ENCODE peak calls at places on chromosomes 12 and 14, in five cellular contexts. One of them, this sample, is unnamed.

GRCh38 chr14:22994762-22995275 is 12.5 kb upstream of the AJUBA start:
- DNase-seq in spleen: no peak
- DNase-seq in PC-3: peak; percentile 52
- DNase-seq in HCT116: no peak
- DNase-seq in psoas muscle: no peak
- DNase-seq in this sample: no peak

GRCh38 chr14:22600027-22600426 is 1.9 kb downstream of the ABHD4 start:
- DNase-seq in spleen: no peak
- DNase-seq in PC-3: no peak
- DNase-seq in HCT116: no peak
- DNase-seq in psoas muscle: no peak
- DNase-seq in this sample: no peak

GRCh38 chr14:88209273-88209672 is 113.8 kb downstream of the KCNK10 start:
- DNase-seq in spleen: no peak
- DNase-seq in PC-3: no peak
- DNase-seq in HCT116: no peak
- DNase-seq in psoas muscle: no peak
- DNase-seq in this sample: no peak

GRCh38 chr14:101188571-101188915 is 285.0 kb upstream of the RTL1 start:
- DNase-seq in spleen: peak; percentile 19
- DNase-seq in PC-3: no peak
- DNase-seq in HCT116: no peak
- DNase-seq in psoas muscle: no peak
- DNase-seq in this sample: no peak

GRCh38 chr14:28677381-28677780 is 89.2 kb upstream of the FOXG1 start:
- DNase-seq in spleen: no peak
- DNase-seq in PC-3: peak; percentile 42
- DNase-seq in HCT116: no peak
- DNase-seq in psoas muscle: no peak
- DNase-seq in this sample: no peak

GRCh38 chr12:62351326-62351725 is 91.1 kb downstream of the USP15 start:
- DNase-seq in spleen: no peak
- DNase-seq in PC-3: no peak
- DNase-seq in HCT116: no peak
- DNase-seq in psoas muscle: no peak
- DNase-seq in this sample: no peak

GRCh38 chr14:99348816-99349609 is 77.0 kb upstream of the BCL11B start:
- DNase-seq in spleen: no peak
- DNase-seq in PC-3: no peak
- DNase-seq in HCT116: no peak
- DNase-seq in psoas muscle: no peak
- DNase-seq in this sample: no peak

GRCh38 chr12:66365718-66366485 is 63.6 kb downstream of the HELB start:
- DNase-seq in spleen: no peak
- DNase-seq in PC-3: no peak
- DNase-seq in HCT116: no peak
- DNase-seq in psoas muscle: no peak
- DNase-seq in this sample: no peak

GRCh38 chr14:70873627-70874026 is 33.6 kb upstream of the PCNX1 start:
- DNase-seq in spleen: no peak
- DNase-seq in PC-3: no peak
- DNase-seq in HCT116: no peak
- DNase-seq in psoas muscle: no peak
- DNase-seq in this sample: no peak

GRCh38 chr12:124346425-124347168 is 51.7 kb downstream of the RFLNA start:
- DNase-seq in spleen: no peak
- DNase-seq in PC-3: no peak
- DNase-seq in HCT116: no peak
- DNase-seq in psoas muscle: no peak
- DNase-seq in this sample: no peak

GRCh38 chr12:115004469-115005146 is 320.6 kb upstream of the TBX3 start:
- DNase-seq in spleen: no peak
- DNase-seq in PC-3: peak; percentile 97
- DNase-seq in HCT116: no peak
- DNase-seq in psoas muscle: no peak
- DNase-seq in this sample: no peak

GRCh38 chr12:79618848-79619404 is 71.8 kb downstream of the PAWR start:
- DNase-seq in spleen: no peak
- DNase-seq in PC-3: peak; percentile 58
- DNase-seq in HCT116: no peak
- DNase-seq in psoas muscle: no peak
- DNase-seq in this sample: peak; percentile 73

GRCh38 chr12:79444089-79444488 is 246.7 kb downstream of the PAWR start:
- DNase-seq in spleen: no peak
- DNase-seq in PC-3: peak; percentile 48
- DNase-seq in HCT116: no peak
- DNase-seq in psoas muscle: no peak
- DNase-seq in this sample: peak; percentile 13

GRCh38 chr12:97276198-97276580 is 186.4 kb upstream of the RMST start:
- DNase-seq in spleen: no peak
- DNase-seq in PC-3: no peak
- DNase-seq in HCT116: no peak
- DNase-seq in psoas muscle: no peak
- DNase-seq in this sample: no peak

GRCh38 chr12:68250454-68250853 is 3.0 kb downstream of the IL22 start:
- DNase-seq in spleen: no peak
- DNase-seq in PC-3: peak; percentile 54
- DNase-seq in HCT116: no peak
- DNase-seq in psoas muscle: no peak
- DNase-seq in this sample: no peak

GRCh38 chr12:107225626-107226025 is 132.3 kb upstream of the CRY1 start:
- DNase-seq in spleen: no peak
- DNase-seq in PC-3: peak; percentile 25
- DNase-seq in HCT116: no peak
- DNase-seq in psoas muscle: no peak
- DNase-seq in this sample: peak; percentile 10

GRCh38 chr12:57939291-57939690 is 2.1 kb upstream of the ATP23 start:
- DNase-seq in spleen: no peak
- DNase-seq in PC-3: no peak
- DNase-seq in HCT116: no peak
- DNase-seq in psoas muscle: no peak
- DNase-seq in this sample: no peak

GRCh38 chr12:4009979-4010704 is 136.9 kb upstream of the PARP11 start:
- DNase-seq in spleen: no peak
- DNase-seq in PC-3: no peak
- DNase-seq in HCT116: no peak
- DNase-seq in psoas muscle: no peak
- DNase-seq in this sample: no peak

GRCh38 chr12:108734200-108734906 is 3.0 kb upstream of the CORO1C start:
- DNase-seq in spleen: no peak
- DNase-seq in PC-3: peak; percentile 99
- DNase-seq in HCT116: peak; percentile 86
- DNase-seq in psoas muscle: no peak
- DNase-seq in this sample: peak; percentile 75

GRCh38 chr12:111788178-111788654 is 21.5 kb downstream of the ALDH2 start:
- DNase-seq in spleen: no peak
- DNase-seq in PC-3: peak; percentile 42
- DNase-seq in HCT116: no peak
- DNase-seq in psoas muscle: peak; percentile 82
- DNase-seq in this sample: peak; percentile 19

GRCh38 chr12:93094988-93095737 is 166.1 kb upstream of the EEA1 start:
- DNase-seq in spleen: no peak
- DNase-seq in PC-3: no peak
- DNase-seq in HCT116: no peak
- DNase-seq in psoas muscle: no peak
- DNase-seq in this sample: no peak

GRCh38 chr12:26156996-26157395 is 32.2 kb upstream of the BHLHE41 start:
- DNase-seq in spleen: no peak
- DNase-seq in PC-3: no peak
- DNase-seq in HCT116: no peak
- DNase-seq in psoas muscle: no peak
- DNase-seq in this sample: no peak

GRCh38 chr12:74725154-74725553 is 187.5 kb downstream of the ATXN7L3B start:
- DNase-seq in spleen: no peak
- DNase-seq in PC-3: peak; percentile 28
- DNase-seq in HCT116: no peak
- DNase-seq in psoas muscle: no peak
- DNase-seq in this sample: no peak

GRCh38 chr12:113086249-113087164 is 30.0 kb downstream of the DTX1 start:
- DNase-seq in spleen: peak; percentile 88
- DNase-seq in PC-3: no peak
- DNase-seq in HCT116: no peak
- DNase-seq in psoas muscle: no peak
- DNase-seq in this sample: no peak

GRCh38 chr14:99685061-99685995 is 1.2 kb downstream of the CYP46A1 start:
- DNase-seq in spleen: no peak
- DNase-seq in PC-3: no peak
- DNase-seq in HCT116: no peak
- DNase-seq in psoas muscle: no peak
- DNase-seq in this sample: no peak

GRCh38 chr12:68140576-68140975 is 19.0 kb downstream of the IFNG start:
- DNase-seq in spleen: no peak
- DNase-seq in PC-3: no peak
- DNase-seq in HCT116: no peak
- DNase-seq in psoas muscle: no peak
- DNase-seq in this sample: no peak

GRCh38 chr12:41365653-41366131 is 177.6 kb downstream of the PDZRN4 start:
- DNase-seq in spleen: no peak
- DNase-seq in PC-3: no peak
- DNase-seq in HCT116: no peak
- DNase-seq in psoas muscle: no peak
- DNase-seq in this sample: no peak

GRCh38 chr14:42299692-42300091 is 693.0 kb downstream of the LRFN5 start:
- DNase-seq in spleen: no peak
- DNase-seq in PC-3: no peak
- DNase-seq in HCT116: no peak
- DNase-seq in psoas muscle: no peak
- DNase-seq in this sample: no peak

GRCh38 chr14:56555921-56556570 is 23.6 kb upstream of the TMEM260 start:
- DNase-seq in spleen: no peak
- DNase-seq in PC-3: peak; percentile 86
- DNase-seq in HCT116: peak; percentile 60
- DNase-seq in psoas muscle: no peak
- DNase-seq in this sample: peak; percentile 52

GRCh38 chr14:45968037-45968436 is 683.5 kb downstream of the RPL10L start:
- DNase-seq in spleen: no peak
- DNase-seq in PC-3: no peak
- DNase-seq in HCT116: no peak
- DNase-seq in psoas muscle: no peak
- DNase-seq in this sample: no peak

DNA sequence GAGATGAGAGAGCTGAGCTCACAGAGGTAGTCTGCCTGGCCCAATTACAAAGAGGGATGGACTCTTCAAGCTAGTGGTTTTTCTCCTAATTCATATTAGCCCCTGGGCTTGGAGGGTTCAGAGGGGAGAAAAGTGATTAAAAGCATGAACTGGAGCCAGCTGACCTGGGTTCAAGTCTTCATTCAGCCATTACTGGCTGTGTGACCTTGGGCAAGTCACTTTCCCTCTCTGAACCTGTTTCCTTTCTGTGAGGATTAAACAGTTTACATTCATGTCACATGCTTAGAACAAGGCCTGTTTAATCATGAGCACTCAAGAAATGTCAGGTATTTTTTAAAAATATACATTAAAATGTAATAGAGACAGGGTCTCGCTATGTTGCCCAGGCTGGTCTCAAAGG is 7.2 kb upstream of the POP5 start:
- DNase-seq in spleen: no peak
- DNase-seq in PC-3: no peak
- DNase-seq in HCT116: no peak
- DNase-seq in psoas muscle: no peak
- DNase-seq in this sample: no peak
- H3K27ac ChIP-seq in spleen: no peak overlapping the region
- H3K27ac ChIP-seq in PC-3: no peak overlapping the region
- H3K27ac ChIP-seq in HCT116: no peak overlapping the region
- H3K27ac ChIP-seq in psoas muscle: peak overlapping the region; percentile 68
- H3K27ac ChIP-seq in this sample: no peak overlapping the region

GRCh38 chr12:51424662-51425539 is at the start of gene SLC4A8:
- DNase-seq in spleen: peak; percentile 95
- DNase-seq in PC-3: peak; percentile 84
- DNase-seq in HCT116: peak; percentile 57
- DNase-seq in psoas muscle: peak; percentile 88
- DNase-seq in this sample: peak; percentile 90
- H3K27ac ChIP-seq in spleen: no peak within 1 kb of the TSS
- H3K27ac ChIP-seq in PC-3: no peak within 1 kb of the TSS
- H3K27ac ChIP-seq in HCT116: no peak within 1 kb of the TSS
- H3K27ac ChIP-seq in psoas muscle: no peak within 1 kb of the TSS
- H3K27ac ChIP-seq in this sample: no peak within 1 kb of the TSS

DNA sequence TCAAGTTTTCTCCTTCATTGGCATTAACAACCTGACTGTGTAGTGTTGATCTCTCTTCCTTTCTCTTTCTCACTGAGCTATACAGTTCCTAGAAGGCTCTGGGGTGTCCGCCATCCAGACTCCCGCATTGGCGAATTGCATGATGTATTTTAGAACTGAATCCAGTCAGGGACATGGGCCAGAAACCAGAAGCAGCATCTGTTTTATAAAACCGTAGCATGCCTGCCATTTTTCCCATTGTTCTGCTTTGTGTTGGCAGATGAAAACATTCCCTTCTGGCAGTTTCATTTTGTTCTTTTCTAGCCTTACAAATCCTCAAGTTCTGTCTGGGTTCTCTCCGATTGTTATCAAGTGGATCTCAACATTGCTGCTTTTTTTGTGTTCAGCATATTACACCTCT is 268.3 kb upstream of the SEL1L start:
- DNase-seq in spleen: no peak
- DNase-seq in PC-3: no peak
- DNase-seq in HCT116: no peak
- DNase-seq in psoas muscle: no peak
- DNase-seq in this sample: no peak
- H3K27ac ChIP-seq in spleen: no peak overlapping the region
- H3K27ac ChIP-seq in PC-3: no peak overlapping the region
- H3K27ac ChIP-seq in HCT116: no peak overlapping the region
- H3K27ac ChIP-seq in psoas muscle: no peak overlapping the region
- H3K27ac ChIP-seq in this sample: no peak overlapping the region

GRCh38 chr14:61380984-61381383 is 59.6 kb downstream of the PRKCH start:
- DNase-seq in spleen: no peak
- DNase-seq in PC-3: peak; percentile 35
- DNase-seq in HCT116: no peak
- DNase-seq in psoas muscle: no peak
- DNase-seq in this sample: peak; percentile 25

GRCh38 chr14:61382842-61383241 is 61.5 kb downstream of the PRKCH start:
- DNase-seq in spleen: no peak
- DNase-seq in PC-3: no peak
- DNase-seq in HCT116: no peak
- DNase-seq in psoas muscle: no peak
- DNase-seq in this sample: no peak

GRCh38 chr14:61379639-61380184 is 58.3 kb downstream of the PRKCH start:
- DNase-seq in spleen: no peak
- DNase-seq in PC-3: no peak
- DNase-seq in HCT116: no peak
- DNase-seq in psoas muscle: no peak
- DNase-seq in this sample: no peak

GRCh38 chr14:61385002-61385685 is 63.8 kb downstream of the PRKCH start:
- DNase-seq in spleen: no peak
- DNase-seq in PC-3: no peak
- DNase-seq in HCT116: no peak
- DNase-seq in psoas muscle: no peak
- DNase-seq in this sample: no peak

DNA sequence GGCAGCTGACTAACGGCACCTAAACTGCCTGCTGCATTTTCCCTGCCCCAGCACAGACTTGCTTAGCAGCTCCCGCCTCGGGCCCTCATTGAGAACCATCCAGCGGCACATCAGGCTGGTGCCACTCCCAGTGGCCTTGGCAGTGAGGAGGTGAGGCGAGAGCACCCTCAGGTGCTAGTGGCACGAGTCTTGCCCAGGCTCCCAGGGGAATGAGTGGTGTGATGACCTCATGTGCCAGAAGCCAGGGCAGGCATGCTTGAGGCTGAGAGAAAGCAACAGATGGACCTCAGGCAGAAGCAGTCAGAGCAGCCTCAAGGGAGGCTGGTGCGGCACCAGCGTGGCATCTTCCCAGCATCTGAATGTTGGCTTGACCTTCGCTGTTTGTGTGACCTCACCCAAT is 60.2 kb downstream of the PRKCH start:
- DNase-seq in spleen: peak; percentile 73
- DNase-seq in PC-3: no peak
- DNase-seq in HCT116: no peak
- DNase-seq in psoas muscle: no peak
- DNase-seq in this sample: peak; percentile 58
- H3K27ac ChIP-seq in spleen: peak overlapping the region; percentile 26
- H3K27ac ChIP-seq in PC-3: no peak overlapping the region
- H3K27ac ChIP-seq in HCT116: no peak overlapping the region
- H3K27ac ChIP-seq in psoas muscle: no peak overlapping the region
- H3K27ac ChIP-seq in this sample: no peak overlapping the region